ENCODE peak calls at places on chromosomes 12 and 14, in six cellular contexts. X is CD4-positive, alpha-beta T cell; W is GM13976; A is epithelial cell of esophagus; Y is heart right ventricle; K is suprapubic skin. Z is an unnamed sample.

GRCh38 chr12:108641446-108642268 is 8.0 kb upstream of the SELPLG start:
- DNase-seq in X (no peak), W (no peak), A (no peak), Y (no peak), K (peak), Z (no peak)

GRCh38 chr12:48037267-48037915 is 33.1 kb upstream of the COL2A1 start:
- DNase-seq in X (no peak), W (no peak), A (no peak), Y (no peak), K (no peak), Z (no peak)

GRCh38 chr12:45730116-45730841 is 773 bp downstream of the ARID2 start:
- DNase-seq in X (peak), W (peak), A (peak), Y (peak), K (peak), Z (no peak)

GRCh38 chr12:203462-204260 is 10.3 kb downstream of the SLC6A12 start:
- DNase-seq in X (no peak), W (no peak), A (no peak), Y (no peak), K (no peak), Z (peak)

GRCh38 chr12:122012184-122012583 is 9.5 kb upstream of the BCL7A start:
- DNase-seq in X (no peak), W (no peak), A (no peak), Y (no peak), K (no peak), Z (no peak)

GRCh38 chr14:103231376-103232019 is 102.5 kb upstream of the EIF5 start:
- DNase-seq in X (no peak), W (no peak), A (no peak), Y (no peak), K (no peak), Z (no peak)

GRCh38 chr12:52354197-52354596 is 13.1 kb downstream of the KRT85 start:
- DNase-seq in X (no peak), W (no peak), A (no peak), Y (no peak), K (no peak), Z (no peak)

GRCh38 chr14:74963705-74964271 is 8.4 kb upstream of the PGF start:
- DNase-seq in X (no peak), W (no peak), A (peak), Y (no peak), K (no peak), Z (no peak)

GRCh38 chr12:3964404-3964803 is 91.2 kb upstream of the PARP11 start:
- DNase-seq in X (no peak), W (peak), A (no peak), Y (no peak), K (no peak), Z (no peak)

GRCh38 chr14:69701857-69702256 is 65.1 kb upstream of the SRSF5 start:
- DNase-seq in X (no peak), W (no peak), A (no peak), Y (no peak), K (no peak), Z (no peak)

GRCh38 chr12:75795125-75795524 is 236.5 kb downstream of the PHLDA1 start:
- DNase-seq in X (no peak), W (no peak), A (no peak), Y (no peak), K (no peak), Z (no peak)

GRCh38 chr12:49541911-49542505 is 3.2 kb downstream of the KCNH3 start:
- DNase-seq in X (no peak), W (no peak), A (no peak), Y (no peak), K (no peak), Z (no peak)

GRCh38 chr12:129520736-129521135 is 383.1 kb downstream of the TMEM132D start:
- DNase-seq in X (no peak), W (no peak), A (no peak), Y (no peak), K (no peak), Z (no peak)

GRCh38 chr12:90909069-90909676 is 45.8 kb downstream of the CCER1 start:
- DNase-seq in X (no peak), W (no peak), A (peak), Y (no peak), K (no peak), Z (no peak)

GRCh38 chr14:92534863-92535654 is 21.5 kb downstream of the RIN3 start:
- DNase-seq in X (peak), W (no peak), A (no peak), Y (no peak), K (no peak), Z (no peak)

GRCh38 chr12:31323466-31324115 is 2.4 kb downstream of the SINHCAF start:
- DNase-seq in X (no peak), W (peak), A (no peak), Y (peak), K (peak), Z (no peak)

GRCh38 chr12:102603021-102603420 is 122.7 kb upstream of the IGF1 start:
- DNase-seq in X (no peak), W (no peak), A (no peak), Y (no peak), K (no peak), Z (no peak)

GRCh38 chr12:10242539-10242938 is 29.9 kb downstream of the GABARAPL1 start:
- DNase-seq in X (no peak), W (no peak), A (no peak), Y (no peak), K (no peak), Z (no peak)

DNA sequence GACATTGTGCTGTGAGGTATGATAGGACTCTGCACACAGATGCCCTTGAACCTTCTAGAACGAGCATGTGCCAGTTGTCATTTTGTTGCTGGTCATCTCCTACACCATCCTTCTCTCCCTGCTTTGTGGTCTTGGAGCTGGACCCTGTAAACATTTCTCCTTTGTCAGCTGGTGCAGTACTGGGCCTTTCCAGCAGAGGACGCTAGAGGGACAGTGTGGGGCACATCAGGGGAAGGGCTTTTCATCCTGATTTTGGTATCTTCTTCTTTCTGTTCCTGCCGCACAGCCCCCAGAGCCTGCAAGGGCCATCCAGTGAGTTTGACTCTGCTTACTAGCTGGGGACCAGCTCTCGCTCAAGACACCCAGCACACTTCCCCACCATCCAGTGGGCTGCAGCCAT is 484.6 kb downstream of the AACS start:
- DNase-seq in X (no peak), W (no peak), A (no peak), Y (no peak), K (no peak), Z (no peak)
- TF ChIP-seq CTCF in X (peak), W (peak), A (no peak), Y (no peak), K (no peak), Z (no peak)

GRCh38 chr12:18320036-18320617 is 58.8 kb downstream of the PIK3C2G start:
- DNase-seq in X (no peak), W (peak), A (peak), Y (no peak), K (no peak), Z (no peak)
- TF ChIP-seq CTCF in X (no peak), W (no peak), A (peak), Y (peak), K (peak), Z (peak)

GRCh38 chr14:65594153-65594881 is 181.8 kb downstream of the FUT8 start:
- DNase-seq in X (no peak), W (no peak), A (peak), Y (no peak), K (no peak), Z (no peak)

GRCh38 chr14:65585216-65585615 is 172.7 kb downstream of the FUT8 start:
- DNase-seq in X (no peak), W (no peak), A (peak), Y (no peak), K (no peak), Z (no peak)

DNA sequence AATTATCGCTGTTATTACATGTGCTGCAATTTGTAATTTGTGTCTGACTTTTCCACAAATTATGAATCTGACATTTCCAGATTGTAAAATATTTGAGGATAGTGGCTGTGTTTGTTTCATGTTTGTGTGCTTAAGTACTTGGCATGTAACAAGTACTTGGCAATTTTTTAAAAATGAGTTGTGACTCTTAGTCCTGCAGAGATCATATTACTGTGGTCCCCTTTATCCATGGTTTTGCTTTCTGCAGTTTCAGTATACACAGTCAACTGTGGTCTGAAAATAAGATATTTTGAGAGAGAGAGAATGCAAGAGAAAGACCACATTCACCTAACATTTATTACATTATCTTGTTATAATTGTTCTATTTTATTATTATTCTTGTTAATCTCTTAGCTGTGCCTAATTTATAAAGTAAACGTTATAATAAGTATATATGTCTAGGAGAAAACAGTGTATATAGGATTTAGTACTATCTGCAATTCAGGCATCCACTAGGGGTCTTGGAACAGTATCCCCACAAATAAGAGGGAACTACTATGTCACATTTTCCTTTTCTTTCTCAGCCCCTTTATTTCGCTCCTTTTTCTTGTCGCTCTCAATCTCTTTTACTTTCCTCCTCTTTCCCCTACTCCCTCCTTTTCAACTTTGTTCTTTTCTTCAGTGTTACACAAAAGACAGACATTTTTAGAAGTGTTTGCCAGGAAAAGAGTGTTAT is 176.1 kb downstream of the FUT8 start:
- DNase-seq in X (no peak), W (no peak), A (no peak), Y (no peak), K (no peak), Z (no peak)
- TF ChIP-seq CTCF in X (no peak), W (no peak), A (no peak), Y (no peak), K (no peak), Z (no peak)

GRCh38 chr14:76919431-76919810 is 93.2 kb downstream of the LRRC74A start:
- DNase-seq in X (no peak), W (no peak), A (peak), Y (no peak), K (no peak), Z (no peak)

GRCh38 chr14:76918176-76918750 is 92.1 kb downstream of the LRRC74A start:
- DNase-seq in X (no peak), W (no peak), A (no peak), Y (peak), K (peak), Z (no peak)

GRCh38 chr14:76919811-76920571 is 93.8 kb downstream of the LRRC74A start:
- DNase-seq in X (peak), W (no peak), A (peak), Y (peak), K (no peak), Z (peak)

GRCh38 chr14:76917759-76918175 is 91.6 kb downstream of the LRRC74A start:
- DNase-seq in X (no peak), W (no peak), A (no peak), Y (peak), K (no peak), Z (no peak)

GRCh38 chr14:76918751-76919421 is 92.7 kb downstream of the LRRC74A start:
- DNase-seq in X (no peak), W (no peak), A (peak), Y (peak), K (peak), Z (no peak)
- TF ChIP-seq CTCF in X (no peak), W (no peak), A (peak), Y (no peak), K (no peak), Z (peak)

Z was measured in D721Med.